ENCODE peak calls at places on chromosomes 4 and X, in five cellular contexts. O, K, Z, R and T are unnamed samples.

GRCh38 chrX:26851981-26852380 is 611.2 kb downstream of the PPP4R3C start:
- DNase-seq in O (peak), K (no peak), Z (no peak), R (peak), T (no peak)

GRCh38 chrX:23783569-23784486 is 855 bp downstream of the SAT1 start:
- DNase-seq in O (no peak), K (no peak), Z (no peak), R (peak), T (no peak)

GRCh38 chr4:165208322-165208652 is 926 bp downstream of the KLHL2 start:
- DNase-seq in O (no peak), K (no peak), Z (no peak), R (no peak), T (no peak)

GRCh38 chr4:32184186-32184585 is 1464.0 kb downstream of the PCDH7 start:
- DNase-seq in O (no peak), K (no peak), Z (no peak), R (no peak), T (no peak)

GRCh38 chrX:318739-319578 is at the start of gene GTPBP6:
- DNase-seq in O (peak), K (peak), Z (no peak), R (peak), T (peak)

GRCh38 chr4:54439831-54440243 is 210.7 kb downstream of the PDGFRA start:
- DNase-seq in O (peak), K (peak), Z (no peak), R (peak), T (no peak)

GRCh38 chrX:119541188-119541587 is 24.0 kb downstream of the STEEP1 start:
- DNase-seq in O (peak), K (no peak), Z (no peak), R (peak), T (no peak)

GRCh38 chrX:152865232-152865920 is 32.5 kb upstream of the ZNF185 start:
- DNase-seq in O (no peak), K (peak), Z (no peak), R (peak), T (no peak)

GRCh38 chr4:165905405-165906027 is 32.5 kb downstream of the TLL1 start:
- DNase-seq in O (no peak), K (no peak), Z (no peak), R (no peak), T (no peak)

GRCh38 chr4:2297606-2298517 is 36.0 kb upstream of the MXD4 start:
- DNase-seq in O (no peak), K (no peak), Z (no peak), R (no peak), T (no peak)